ENCODE peak calls at places on chromosomes 11 and 22, in eight cellular contexts. One of them, this sample, is unnamed.
A peak's percentile ranks its signal among the peaks of the same experiment; 100 is the strongest.

GRCh38 chr11:83948205-83948604 is 662.0 kb upstream of the CCDC90B start:
- DNase-seq in fibroblast of pulmonary artery: no peak
- DNase-seq in cardiac muscle cell: no peak
- DNase-seq in PC-3: no peak
- DNase-seq in astrocyte of the spinal cord: no peak
- DNase-seq in heart left ventricle: no peak
- DNase-seq in lower lobe of right lung: no peak
- DNase-seq in cardiac fibroblast: no peak
- DNase-seq in this sample: no peak

GRCh38 chr11:6606471-6607189 is 3.1 kb downstream of the ILK start:
- DNase-seq in PC-3: peak; percentile 78
- DNase-seq in lower lobe of right lung: peak; percentile 91
- DNase-seq in astrocyte of the spinal cord: peak; percentile 92
- DNase-seq in cardiac fibroblast: peak; percentile 95
- DNase-seq in cardiac muscle cell: peak; percentile 96
- DNase-seq in fibroblast of pulmonary artery: peak; percentile 95
- DNase-seq in heart left ventricle: peak; percentile 96
- DNase-seq in this sample: peak; percentile 87

GRCh38 chr22:29478326-29479276 is 1.4 kb upstream of the NEFH start:
- DNase-seq in PC-3: no peak
- DNase-seq in astrocyte of the spinal cord: no peak
- DNase-seq in cardiac muscle cell: peak; percentile 72
- DNase-seq in heart left ventricle: no peak
- DNase-seq in lower lobe of right lung: no peak
- DNase-seq in cardiac fibroblast: peak; percentile 13
- DNase-seq in fibroblast of pulmonary artery: peak; percentile 21
- DNase-seq in this sample: peak; percentile 30

GRCh38 chr22:43446037-43446803 is 34.4 kb downstream of the MPPED1 start:
- DNase-seq in cardiac muscle cell: no peak
- DNase-seq in heart left ventricle: no peak
- DNase-seq in astrocyte of the spinal cord: no peak
- DNase-seq in cardiac fibroblast: no peak
- DNase-seq in PC-3: peak; percentile 48
- DNase-seq in lower lobe of right lung: no peak
- DNase-seq in fibroblast of pulmonary artery: no peak
- DNase-seq in this sample: peak; percentile 43

GRCh38 chr22:32318361-32318760 is 39.3 kb upstream of the RFPL3 start:
- DNase-seq in lower lobe of right lung: no peak
- DNase-seq in astrocyte of the spinal cord: no peak
- DNase-seq in PC-3: no peak
- DNase-seq in heart left ventricle: no peak
- DNase-seq in cardiac fibroblast: no peak
- DNase-seq in cardiac muscle cell: no peak
- DNase-seq in fibroblast of pulmonary artery: no peak
- DNase-seq in this sample: no peak

GRCh38 chr22:48925450-48925849 is 902.2 kb downstream of the BRD1 start:
- DNase-seq in cardiac fibroblast: no peak
- DNase-seq in heart left ventricle: no peak
- DNase-seq in cardiac muscle cell: no peak
- DNase-seq in lower lobe of right lung: no peak
- DNase-seq in fibroblast of pulmonary artery: no peak
- DNase-seq in astrocyte of the spinal cord: no peak
- DNase-seq in PC-3: no peak
- DNase-seq in this sample: no peak

GRCh38 chr22:42800731-42801536 is 56.1 kb downstream of the ARFGAP3 start:
- DNase-seq in heart left ventricle: no peak
- DNase-seq in PC-3: no peak
- DNase-seq in cardiac muscle cell: no peak
- DNase-seq in astrocyte of the spinal cord: no peak
- DNase-seq in cardiac fibroblast: no peak
- DNase-seq in fibroblast of pulmonary artery: no peak
- DNase-seq in lower lobe of right lung: no peak
- DNase-seq in this sample: no peak

GRCh38 chr11:1935156-1936071 is 11.7 kb upstream of the MRPL23 start:
- DNase-seq in cardiac fibroblast: no peak
- DNase-seq in lower lobe of right lung: peak; percentile 28
- DNase-seq in fibroblast of pulmonary artery: no peak
- DNase-seq in cardiac muscle cell: no peak
- DNase-seq in heart left ventricle: peak; percentile 17
- DNase-seq in astrocyte of the spinal cord: no peak
- DNase-seq in PC-3: no peak
- DNase-seq in this sample: no peak

GRCh38 chr11:75524576-75525432 is 937 bp downstream of the GDPD5 start:
- DNase-seq in heart left ventricle: no peak
- DNase-seq in astrocyte of the spinal cord: no peak
- DNase-seq in fibroblast of pulmonary artery: no peak
- DNase-seq in cardiac muscle cell: peak; percentile 21
- DNase-seq in cardiac fibroblast: peak; percentile 18
- DNase-seq in PC-3: peak; percentile 71
- DNase-seq in lower lobe of right lung: no peak
- DNase-seq in this sample: no peak

GRCh38 chr11:77619576-77620198 is 17.9 kb downstream of the CLNS1A start:
- DNase-seq in heart left ventricle: no peak
- DNase-seq in cardiac fibroblast: peak; percentile 67
- DNase-seq in lower lobe of right lung: no peak
- DNase-seq in fibroblast of pulmonary artery: peak; percentile 66
- DNase-seq in PC-3: peak; percentile 92
- DNase-seq in astrocyte of the spinal cord: peak; percentile 58
- DNase-seq in cardiac muscle cell: peak; percentile 74
- DNase-seq in this sample: peak; percentile 67

GRCh38 chr22:44714703-44715350 is 12.8 kb downstream of the PRR5 start:
- DNase-seq in cardiac fibroblast: no peak
- DNase-seq in cardiac muscle cell: peak; percentile 55
- DNase-seq in lower lobe of right lung: no peak
- DNase-seq in astrocyte of the spinal cord: no peak
- DNase-seq in heart left ventricle: no peak
- DNase-seq in PC-3: no peak
- DNase-seq in fibroblast of pulmonary artery: no peak
- DNase-seq in this sample: no peak

GRCh38 chr11:12680246-12680939 is 6.2 kb downstream of the TEAD1 start:
- DNase-seq in cardiac fibroblast: peak; percentile 96
- DNase-seq in PC-3: peak; percentile 84
- DNase-seq in heart left ventricle: peak; percentile 83
- DNase-seq in fibroblast of pulmonary artery: peak; percentile 95
- DNase-seq in lower lobe of right lung: peak; percentile 88
- DNase-seq in astrocyte of the spinal cord: peak; percentile 95
- DNase-seq in cardiac muscle cell: peak; percentile 93
- DNase-seq in this sample: peak; percentile 94

GRCh38 chr11:13983081-13983751 is 20.7 kb downstream of the SPON1 start:
- DNase-seq in cardiac muscle cell: no peak
- DNase-seq in fibroblast of pulmonary artery: no peak
- DNase-seq in heart left ventricle: no peak
- DNase-seq in lower lobe of right lung: no peak
- DNase-seq in PC-3: no peak
- DNase-seq in cardiac fibroblast: no peak
- DNase-seq in astrocyte of the spinal cord: peak; percentile 33
- DNase-seq in this sample: no peak

GRCh38 chr11:23875407-23875950 is 621.4 kb upstream of the LUZP2 start:
- DNase-seq in heart left ventricle: no peak
- DNase-seq in PC-3: no peak
- DNase-seq in lower lobe of right lung: no peak
- DNase-seq in cardiac muscle cell: no peak
- DNase-seq in astrocyte of the spinal cord: no peak
- DNase-seq in cardiac fibroblast: no peak
- DNase-seq in fibroblast of pulmonary artery: no peak
- DNase-seq in this sample: no peak

GRCh38 chr11:30107899-30108298 is 91.1 kb upstream of the KCNA4 start:
- DNase-seq in cardiac fibroblast: peak; percentile 81
- DNase-seq in fibroblast of pulmonary artery: peak; percentile 92
- DNase-seq in PC-3: peak; percentile 39
- DNase-seq in cardiac muscle cell: no peak
- DNase-seq in heart left ventricle: no peak
- DNase-seq in lower lobe of right lung: no peak
- DNase-seq in astrocyte of the spinal cord: peak; percentile 54
- DNase-seq in this sample: peak; percentile 85

GRCh38 chr11:102266111-102266510 is 51.2 kb upstream of the BIRC3 start:
- DNase-seq in lower lobe of right lung: no peak
- DNase-seq in heart left ventricle: no peak
- DNase-seq in fibroblast of pulmonary artery: no peak
- DNase-seq in cardiac fibroblast: no peak
- DNase-seq in astrocyte of the spinal cord: no peak
- DNase-seq in PC-3: no peak
- DNase-seq in cardiac muscle cell: no peak
- DNase-seq in this sample: no peak

GRCh38 chr11:4134844-4135243 is 40.2 kb downstream of the RRM1 start:
- DNase-seq in PC-3: peak; percentile 68
- DNase-seq in lower lobe of right lung: no peak
- DNase-seq in fibroblast of pulmonary artery: peak; percentile 39
- DNase-seq in cardiac fibroblast: peak; percentile 70
- DNase-seq in heart left ventricle: no peak
- DNase-seq in cardiac muscle cell: no peak
- DNase-seq in astrocyte of the spinal cord: peak; percentile 42
- DNase-seq in this sample: peak; percentile 55

GRCh38 chr11:131668867-131669780 is 298.7 kb downstream of the NTM start:
- DNase-seq in lower lobe of right lung: peak; percentile 61
- DNase-seq in PC-3: peak; percentile 54
- DNase-seq in fibroblast of pulmonary artery: peak; percentile 44
- DNase-seq in heart left ventricle: no peak
- DNase-seq in cardiac fibroblast: peak; percentile 62
- DNase-seq in astrocyte of the spinal cord: peak; percentile 26
- DNase-seq in cardiac muscle cell: peak; percentile 67
- DNase-seq in this sample: peak; percentile 35

GRCh38 chr11:120180571-120181445 is 30.0 kb upstream of the OAF start:
- DNase-seq in cardiac muscle cell: no peak
- DNase-seq in PC-3: peak; percentile 16
- DNase-seq in fibroblast of pulmonary artery: peak; percentile 62
- DNase-seq in lower lobe of right lung: no peak
- DNase-seq in astrocyte of the spinal cord: peak; percentile 27
- DNase-seq in cardiac fibroblast: peak; percentile 79
- DNase-seq in heart left ventricle: no peak
- DNase-seq in this sample: peak; percentile 68

GRCh38 chr11:133836076-133836548 is 9.2 kb downstream of the SPATA19 start:
- DNase-seq in fibroblast of pulmonary artery: no peak
- DNase-seq in cardiac muscle cell: no peak
- DNase-seq in PC-3: no peak
- DNase-seq in cardiac fibroblast: no peak
- DNase-seq in astrocyte of the spinal cord: no peak
- DNase-seq in lower lobe of right lung: no peak
- DNase-seq in heart left ventricle: no peak
- DNase-seq in this sample: no peak

GRCh38 chr22:36773935-36774334 is 2.0 kb downstream of the IFT27 start:
- DNase-seq in lower lobe of right lung: no peak
- DNase-seq in fibroblast of pulmonary artery: peak; percentile 63
- DNase-seq in cardiac fibroblast: peak; percentile 68
- DNase-seq in heart left ventricle: no peak
- DNase-seq in PC-3: peak; percentile 66
- DNase-seq in astrocyte of the spinal cord: peak; percentile 19
- DNase-seq in cardiac muscle cell: no peak
- DNase-seq in this sample: peak; percentile 63
- TF ChIP-seq CTCF in lower lobe of right lung: peak; percentile 26
- TF ChIP-seq CTCF in fibroblast of pulmonary artery: peak; percentile 51
- TF ChIP-seq CTCF in cardiac fibroblast: peak; percentile 36
- TF ChIP-seq CTCF in heart left ventricle: peak; percentile 49
- TF ChIP-seq CTCF in PC-3: peak; percentile 69
- TF ChIP-seq CTCF in astrocyte of the spinal cord: peak; percentile 38
- TF ChIP-seq CTCF in cardiac muscle cell: peak; percentile 51
- TF ChIP-seq CTCF in this sample: peak; percentile 60

DNA sequence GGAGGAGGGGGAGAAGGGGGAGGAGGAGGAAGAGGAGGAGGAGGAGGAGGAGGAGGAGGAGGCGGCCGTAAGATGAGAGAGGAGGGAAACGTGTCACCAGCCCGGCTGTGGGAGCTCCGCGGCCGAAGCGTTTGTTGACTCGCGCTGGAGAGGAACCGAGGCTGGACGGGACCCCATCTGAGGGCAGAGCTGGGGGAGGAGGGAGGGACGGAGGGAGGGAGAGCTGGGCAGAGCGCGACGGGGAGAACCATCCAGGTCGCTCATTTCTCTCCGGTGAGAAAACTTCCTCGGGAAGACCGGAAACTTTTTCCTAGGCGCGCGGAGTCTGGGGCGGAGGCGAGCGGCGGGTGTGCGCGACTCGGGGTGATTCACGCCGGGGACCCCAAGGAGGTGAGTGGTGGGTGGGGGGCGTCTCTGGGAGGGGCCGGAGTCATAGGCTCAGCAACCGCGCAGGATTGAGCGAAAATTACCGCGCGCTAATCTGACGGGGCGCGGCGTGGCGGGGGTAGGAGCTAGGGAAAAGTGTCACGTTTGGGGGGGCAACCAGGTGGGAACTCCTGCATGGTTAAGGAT is 80.3 kb downstream of the PRR5L start:
- DNase-seq in lower lobe of right lung: peak; percentile 60
- DNase-seq in astrocyte of the spinal cord: peak; percentile 60
- DNase-seq in PC-3: no peak
- DNase-seq in cardiac fibroblast: peak; percentile 46
- DNase-seq in cardiac muscle cell: peak; percentile 22
- DNase-seq in fibroblast of pulmonary artery: peak; percentile 60
- DNase-seq in heart left ventricle: peak; percentile 54
- DNase-seq in this sample: peak; percentile 42
- H3K4me3 ChIP-seq in lower lobe of right lung: peak overlapping the region; percentile 77
- H3K4me3 ChIP-seq in astrocyte of the spinal cord: peak overlapping the region; percentile 87
- H3K4me3 ChIP-seq in PC-3: peak overlapping the region; percentile 44
- H3K4me3 ChIP-seq in cardiac fibroblast: peak overlapping the region; percentile 88
- H3K4me3 ChIP-seq in cardiac muscle cell: peak overlapping the region; percentile 39
- H3K4me3 ChIP-seq in fibroblast of pulmonary artery: peak overlapping the region; percentile 82
- H3K4me3 ChIP-seq in heart left ventricle: peak overlapping the region; percentile 62
- H3K4me3 ChIP-seq in this sample: peak overlapping the region; percentile 81

DNA sequence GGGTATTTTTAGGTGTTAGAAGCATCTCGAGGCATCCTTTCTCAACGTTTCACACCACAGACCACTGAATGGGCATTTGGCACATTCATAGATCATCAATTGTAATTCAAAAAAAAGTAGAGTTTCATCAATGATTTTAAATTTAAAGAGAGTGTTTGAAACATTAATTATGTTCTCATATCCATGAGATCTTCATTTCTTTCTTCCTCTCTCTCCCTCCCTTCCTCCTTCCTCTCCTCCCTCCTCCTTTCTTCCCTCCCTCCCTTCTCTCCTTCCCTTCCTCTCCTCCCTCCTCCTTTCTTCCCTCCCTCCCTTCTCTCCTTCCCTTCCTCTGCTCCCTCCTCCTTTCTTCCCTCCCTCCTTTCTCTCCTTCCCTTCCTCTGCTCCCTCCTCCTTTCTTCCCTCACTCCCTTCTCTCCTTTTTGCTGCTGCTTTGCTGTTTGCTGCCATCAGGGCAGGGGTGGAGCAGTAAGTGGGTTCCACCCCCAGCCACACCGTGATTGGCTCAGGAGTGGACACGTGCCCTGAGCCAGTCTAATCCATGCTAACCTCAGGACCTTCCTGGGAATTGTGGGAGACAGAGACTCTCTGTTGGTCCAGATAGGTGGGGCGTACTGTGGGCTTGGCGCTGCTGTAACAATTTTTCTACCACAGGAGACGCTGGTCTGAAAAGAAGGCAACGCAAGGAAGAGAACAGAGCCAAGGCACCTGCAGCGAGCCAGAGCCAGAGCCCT is 33.8 kb upstream of the APOBEC3A start:
- DNase-seq in PC-3: peak; percentile 87
- DNase-seq in astrocyte of the spinal cord: peak; percentile 88
- DNase-seq in lower lobe of right lung: peak; percentile 64
- DNase-seq in heart left ventricle: peak; percentile 78
- DNase-seq in cardiac muscle cell: peak; percentile 28
- DNase-seq in cardiac fibroblast: peak; percentile 47
- DNase-seq in fibroblast of pulmonary artery: peak; percentile 69
- DNase-seq in this sample: peak; percentile 55
- TF ChIP-seq CTCF in PC-3: peak; percentile 19
- TF ChIP-seq CTCF in astrocyte of the spinal cord: peak; percentile 31
- TF ChIP-seq CTCF in lower lobe of right lung: peak; percentile 27
- TF ChIP-seq CTCF in heart left ventricle: peak; percentile 46
- TF ChIP-seq CTCF in cardiac muscle cell: peak; percentile 37
- TF ChIP-seq CTCF in cardiac fibroblast: peak; percentile 32
- TF ChIP-seq CTCF in fibroblast of pulmonary artery: peak; percentile 31
- TF ChIP-seq CTCF in this sample: peak; percentile 32

DNA sequence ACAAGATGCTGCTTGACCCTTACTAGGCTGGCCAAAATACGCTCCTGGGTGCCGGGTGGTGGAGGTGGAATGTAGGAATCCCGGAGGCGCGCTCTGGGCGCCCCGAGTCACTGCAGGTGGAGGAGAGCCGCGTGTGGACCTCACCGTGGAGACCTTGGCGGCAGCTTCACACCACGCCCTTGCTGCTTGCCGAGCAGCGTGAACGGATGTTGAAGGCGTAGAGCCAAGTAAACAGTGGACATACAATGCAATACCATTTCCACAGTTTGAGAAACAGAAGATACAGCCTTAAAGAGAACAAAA is 1.3 kb downstream of the NCR3LG1 start:
- DNase-seq in PC-3: peak; percentile 43
- DNase-seq in heart left ventricle: peak; percentile 36
- DNase-seq in astrocyte of the spinal cord: no peak
- DNase-seq in cardiac fibroblast: peak; percentile 59
- DNase-seq in cardiac muscle cell: peak; percentile 30
- DNase-seq in lower lobe of right lung: peak; percentile 67
- DNase-seq in fibroblast of pulmonary artery: peak; percentile 56
- DNase-seq in this sample: peak; percentile 49
- H3K4me3 ChIP-seq in PC-3: peak overlapping the region; percentile 69
- H3K4me3 ChIP-seq in heart left ventricle: peak overlapping the region; percentile 79
- H3K4me3 ChIP-seq in astrocyte of the spinal cord: peak overlapping the region; percentile 54
- H3K4me3 ChIP-seq in cardiac fibroblast: peak overlapping the region; percentile 56
- H3K4me3 ChIP-seq in cardiac muscle cell: peak overlapping the region; percentile 43
- H3K4me3 ChIP-seq in lower lobe of right lung: peak overlapping the region; percentile 71
- H3K4me3 ChIP-seq in fibroblast of pulmonary artery: peak overlapping the region; percentile 71
- H3K4me3 ChIP-seq in this sample: peak overlapping the region; percentile 63

This sample was measured in epithelial cell of esophagus.